ENCODE peak calls at places on chromosomes 11 and 22, in five cellular contexts. F is NCI-H1694 treated with DMSO at 0.1 percent for 48 hours, H is body of pancreas, S is EL, R is OCI-LY7. I is an unnamed sample.

GRCh38 chr22:49257551-49257951 is 570.1 kb downstream of the BRD1 start:
- DNase-seq in F (no peak), H (no peak), S (no peak), R (no peak), I (no peak)

GRCh38 chr11:111982019-111982464 is 43.2 kb upstream of the DLAT start:
- DNase-seq in F (no peak), H (peak), S (peak), R (peak), I (peak)

GRCh38 chr11:70727021-70727420 is 328.7 kb downstream of the CTTN start:
- DNase-seq in F (no peak), H (no peak), S (no peak), R (no peak), I (no peak)

GRCh38 chr11:47506363-47506762 is 46.6 kb downstream of the CELF1 start:
- DNase-seq in F (no peak), H (no peak), S (no peak), R (no peak), I (no peak)

GRCh38 chr22:47918936-47919505 is 1156.6 kb downstream of the TBC1D22A start:
- DNase-seq in F (peak), H (no peak), S (no peak), R (peak), I (no peak)

GRCh38 chr22:50440544-50441249 is 34.1 kb downstream of the SBF1 start:
- DNase-seq in F (no peak), H (no peak), S (no peak), R (no peak), I (no peak)

GRCh38 chr11:120752668-120753067 is 241.1 kb downstream of the GRIK4 start:
- DNase-seq in F (no peak), H (no peak), S (no peak), R (no peak), I (no peak)

GRCh38 chr11:117092951-117093590 is 5.2 kb downstream of the SIK3 start:
- DNase-seq in F (no peak), H (no peak), S (no peak), R (no peak), I (no peak)